ENCODE peak calls at places on chromosomes 2 and 18, in four cellular contexts. X is ovary, O is stomach, F is Peyer's patch. U is an unnamed sample. For H3K36me3, the result is how much of the 10 kb centered on the place peaks cover.

GRCh38 chr2:95374029-95374428 is 28.5 kb upstream of the FAHD2A start:
- DNase-seq in O (no peak), X (no peak), F (no peak), U (peak)

GRCh38 chr2:121184248-121184862 is 100.6 kb downstream of the TFCP2L1 start:
- DNase-seq in O (peak), F (no peak), X (no peak), U (no peak)

GRCh38 chr2:147364597-147364996 is 480.2 kb upstream of the ACVR2A start:
- DNase-seq in F (no peak), X (no peak), O (no peak), U (no peak)

GRCh38 chr2:154402138-154402714 is 296.3 kb upstream of the KCNJ3 start:
- DNase-seq in O (no peak), X (no peak), F (no peak), U (no peak)

GRCh38 chr18:2570772-2571199 is 519 bp downstream of the METTL4 start:
- DNase-seq in F (peak), X (peak), O (peak), U (peak)

GRCh38 chr2:30915485-30915884 is 108.2 kb upstream of the CAPN13 start:
- DNase-seq in O (peak), F (no peak), X (no peak), U (peak)

GRCh38 chr18:45726603-45727002 is 2.6 kb downstream of the SLC14A1 start:
- DNase-seq in X (no peak), O (no peak), F (no peak), U (no peak)

GRCh38 chr2:200130762-200131166 is 175.4 kb downstream of the MAIP1 start:
- DNase-seq in F (no peak), X (no peak), O (no peak), U (no peak)

GRCh38 chr2:32009479-32010256 is 1.1 kb downstream of the MEMO1 start:
- DNase-seq in X (peak), F (peak), O (peak), U (peak)

GRCh38 chr2:232434563-232435374 is 21.2 kb upstream of the ALPI start:
- DNase-seq in O (no peak), X (no peak), F (no peak), U (peak)

GRCh38 chr2:66555076-66555475 is 120.2 kb downstream of the MEIS1 start:
- DNase-seq in F (no peak), O (no peak), X (no peak), U (no peak)

GRCh38 chr2:42777883-42778805 is 14.2 kb upstream of the OXER1 start:
- DNase-seq in F (no peak), O (no peak), X (no peak), U (no peak)

GRCh38 chr2:196335238-196335637 is 163.9 kb upstream of the STK17B start:
- DNase-seq in X (no peak), O (no peak), F (no peak), U (no peak)

DNA sequence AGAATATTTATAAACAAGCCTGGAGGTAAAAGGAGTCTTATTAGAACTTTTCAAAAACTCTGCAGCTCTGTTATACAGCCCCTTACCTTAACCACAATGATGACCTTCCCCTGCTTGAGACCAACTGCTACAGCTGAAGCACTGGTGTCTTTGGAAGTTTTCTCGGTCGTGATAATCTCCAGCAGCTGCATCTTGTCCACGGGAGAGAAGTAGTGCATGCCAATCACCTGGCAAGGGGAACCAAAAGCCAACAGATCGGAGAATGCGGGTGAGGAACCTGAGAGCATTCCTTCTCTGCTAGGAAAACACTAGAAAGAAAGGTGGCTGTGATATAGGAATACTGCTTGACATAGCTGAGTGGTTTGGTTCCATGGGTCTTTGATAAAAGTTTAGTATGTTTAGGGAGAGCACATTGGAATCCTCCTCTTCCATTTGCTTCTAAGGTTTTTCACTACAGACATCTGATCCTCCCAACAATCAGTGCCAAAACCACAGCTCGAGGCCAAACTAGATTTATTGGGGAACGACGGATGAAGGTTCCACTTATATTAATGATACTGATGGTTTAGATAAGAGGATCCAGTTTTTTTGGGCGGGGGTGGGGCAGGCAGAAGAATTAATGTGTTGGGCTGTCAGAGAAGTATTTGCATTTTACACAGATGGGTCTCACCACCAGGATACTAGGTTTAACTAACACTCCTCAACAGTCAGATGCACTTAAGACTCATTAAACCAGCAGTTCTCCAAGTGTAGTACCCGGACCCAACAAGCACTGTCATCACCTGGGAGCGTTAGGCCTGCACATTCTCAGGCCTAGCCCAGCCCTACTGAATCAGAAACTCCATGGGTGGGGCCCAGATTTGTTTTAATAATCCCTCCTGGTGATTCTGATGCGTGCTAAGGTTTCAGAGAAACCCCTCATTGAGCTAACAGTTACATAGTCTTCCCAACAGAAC is 22.4 kb downstream of the GAREM2 start:
- DNase-seq in X (no peak), O (no peak), F (no peak), U (no peak)
- H3K36me3 ChIP-seq in X (under half), O (half or more), F (under half), U (half or more)

GRCh38 chr2:184598313-184599053 is at the start of gene ZNF804A:
- DNase-seq in X (peak), O (peak), F (peak), U (peak)
- TF ChIP-seq POLR2A in X (no peak), O (no peak), F (peak), U (peak)

DNA sequence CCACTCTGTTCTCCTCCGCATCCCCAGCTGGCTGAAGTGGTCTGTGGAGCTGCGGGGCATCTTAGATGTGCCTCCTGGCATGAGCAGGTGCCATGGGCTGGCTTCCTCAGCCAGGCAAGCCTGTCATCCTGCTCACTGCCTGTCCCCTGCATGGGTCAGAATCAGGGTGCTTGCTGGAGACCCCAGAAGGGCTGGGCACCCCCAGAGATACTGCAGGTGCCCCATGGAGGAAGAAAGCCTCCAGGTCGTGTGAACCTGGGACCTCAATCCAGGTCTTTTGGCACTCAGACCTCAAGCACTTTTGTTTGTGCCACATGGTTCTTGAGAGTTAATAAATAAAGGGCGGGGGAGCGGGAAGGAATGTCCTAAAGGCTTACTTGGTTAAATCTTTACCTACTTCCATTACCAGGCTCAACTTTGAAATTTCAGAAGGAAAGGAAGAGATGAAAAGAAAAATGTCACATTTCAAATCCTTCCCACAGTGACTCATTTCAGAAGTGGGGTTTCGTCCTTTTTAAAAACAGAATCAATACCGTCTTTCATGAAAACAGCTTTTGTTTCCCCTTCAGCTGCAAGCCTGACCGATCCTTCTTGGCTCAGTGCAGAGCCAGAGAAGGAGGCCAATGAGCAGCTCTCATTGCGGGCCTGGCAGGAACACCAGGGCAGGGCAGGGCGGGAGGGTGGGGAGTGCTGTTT is 69.9 kb downstream of the RHOB start:
- DNase-seq in X (peak), O (no peak), F (no peak), U (peak)
- H3K27ac ChIP-seq in X (peak), O (peak), F (no peak), U (no peak)

DNA sequence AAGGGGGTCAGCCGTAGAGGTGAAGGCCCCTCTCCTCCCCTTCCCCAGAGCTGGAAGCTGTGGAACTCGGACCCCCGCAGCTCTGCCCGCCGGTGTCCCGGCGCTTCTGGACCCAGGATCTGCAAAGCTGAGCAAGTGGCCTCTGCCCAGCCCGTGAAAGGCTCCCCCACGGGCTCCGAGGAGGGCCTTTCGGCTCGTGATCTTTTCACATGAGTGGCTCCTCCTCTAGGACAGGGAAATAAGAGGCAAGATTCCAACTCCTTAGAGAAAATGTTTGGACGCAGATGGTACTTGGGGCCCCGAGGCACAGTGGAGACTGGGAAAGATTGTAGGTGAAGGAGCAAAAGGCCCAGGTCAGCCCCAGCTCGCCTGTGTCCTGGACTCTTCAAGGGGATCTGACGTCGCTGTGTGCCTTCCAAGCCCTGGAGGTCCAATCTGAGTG is 48.2 kb upstream of the SP3 start:
- DNase-seq in O (no peak), X (peak), F (no peak), U (peak)
- H3K36me3 ChIP-seq in O (under half), X (under half), F (under half), U (under half)

GRCh38 chr2:159903404-159904126 is 105.6 kb upstream of the CD302 start:
- DNase-seq in F (peak), X (no peak), O (peak), U (peak)
- TF ChIP-seq POLR2A in F (peak), X (no peak), O (no peak), U (no peak)

U was measured in spleen.